ENCODE peak calls at places on chromosome 4, in five cellular contexts. R is astrocyte, L is adipocyte, U is tibial nerve, X is bronchial epithelial cell. Y is an unnamed sample. For H3K27me3 and H3K36me3, the result is how much of the 10 kb centered on the place peaks cover.

GRCh38 chr4:74768857-74769525 is 25.3 kb downstream of the BTC start:
- DNase-seq in R (peak), L (peak), U (no peak), X (peak), Y (no peak)

GRCh38 chr4:147118523-147118922 is 172.9 kb upstream of the TTC29 start:
- DNase-seq in R (peak), L (peak), U (no peak), X (no peak), Y (no peak)

GRCh38 chr4:87506974-87507701 is 22.0 kb downstream of the SPARCL1 start:
- DNase-seq in R (peak), L (peak), U (no peak), X (peak), Y (no peak)

GRCh38 chr4:5003372-5003857 is 15.8 kb downstream of the CYTL1 start:
- DNase-seq in R (no peak), L (no peak), U (no peak), X (no peak), Y (no peak)

GRCh38 chr4:72218953-72219352 is 187.2 kb downstream of the NPFFR2 start:
- DNase-seq in R (no peak), L (peak), U (no peak), X (peak), Y (no peak)

GRCh38 chr4:128451270-128451905 is 163.8 kb upstream of the PGRMC2 start:
- DNase-seq in R (peak), L (no peak), U (no peak), X (peak), Y (no peak)

GRCh38 chr4:56465599-56466295 is 1.7 kb upstream of the SRP72 start:
- DNase-seq in R (peak), L (peak), U (no peak), X (peak), Y (no peak)

GRCh38 chr4:163693776-163694175 is 199.3 kb downstream of the TMA16 start:
- DNase-seq in R (peak), L (no peak), U (no peak), X (peak), Y (no peak)

GRCh38 chr4:38163216-38164006 is 203.2 kb downstream of the PTTG2 start:
- DNase-seq in R (peak), L (peak), U (no peak), X (peak), Y (no peak)

GRCh38 chr4:185088899-185089298 is 54.2 kb upstream of the SLC25A4 start:
- DNase-seq in R (no peak), L (no peak), U (no peak), X (no peak), Y (no peak)

GRCh38 chr4:37588150-37588549 is 98.0 kb downstream of the RELL1 start:
- DNase-seq in R (no peak), L (no peak), U (no peak), X (no peak), Y (no peak)

GRCh38 chr4:47532658-47533057 is 47.6 kb downstream of the ATP10D start:
- DNase-seq in R (no peak), L (no peak), U (no peak), X (peak), Y (no peak)

GRCh38 chr4:47530801-47531200 is 45.7 kb downstream of the ATP10D start:
- DNase-seq in R (peak), L (no peak), U (no peak), X (no peak), Y (no peak)

GRCh38 chr4:47531954-47532321 is 46.9 kb downstream of the ATP10D start:
- DNase-seq in R (no peak), L (peak), U (no peak), X (no peak), Y (no peak)

GRCh38 chr4:47533689-47534347 is 48.7 kb downstream of the ATP10D start:
- DNase-seq in R (peak), L (no peak), U (no peak), X (peak), Y (no peak)

DNA sequence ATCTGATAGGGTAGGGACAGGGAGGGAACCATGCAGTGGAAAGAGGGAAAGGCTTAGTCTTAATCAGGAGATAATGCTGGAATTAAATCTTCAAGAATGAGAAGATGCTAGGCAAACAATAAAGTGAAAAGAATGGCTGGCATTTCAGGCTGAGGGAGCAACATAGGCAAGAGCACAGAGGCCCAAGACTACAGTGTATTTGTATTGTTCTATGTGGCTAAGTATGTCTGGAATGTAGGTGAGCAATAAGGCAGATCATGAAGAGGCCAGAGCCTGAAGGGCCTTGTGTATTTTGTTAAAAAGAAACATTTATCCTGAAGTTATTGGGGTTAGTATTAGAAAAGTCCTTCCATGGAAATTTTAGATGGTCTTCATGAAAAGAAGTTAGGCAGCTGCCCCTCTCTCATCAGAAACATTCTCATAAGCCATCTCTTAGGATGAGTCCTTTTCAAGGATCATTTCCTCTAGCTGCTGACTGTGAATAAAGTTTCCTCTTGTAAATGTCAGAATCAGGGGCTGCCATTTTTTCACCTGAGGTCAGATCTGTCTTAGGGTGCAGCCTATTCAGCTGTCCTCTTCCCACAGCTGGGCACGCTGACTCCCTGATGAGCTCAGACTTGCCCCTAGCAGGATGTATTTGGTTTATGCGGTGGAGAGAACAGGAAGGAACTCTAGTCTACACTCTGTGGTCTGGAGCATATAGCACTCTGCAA is 46.3 kb downstream of the ATP10D start:
- DNase-seq in R (peak), L (peak), U (no peak), X (peak), Y (no peak)
- H3K4me3 ChIP-seq in R (peak), L (peak), U (no peak), X (no peak), Y (no peak)

DNA sequence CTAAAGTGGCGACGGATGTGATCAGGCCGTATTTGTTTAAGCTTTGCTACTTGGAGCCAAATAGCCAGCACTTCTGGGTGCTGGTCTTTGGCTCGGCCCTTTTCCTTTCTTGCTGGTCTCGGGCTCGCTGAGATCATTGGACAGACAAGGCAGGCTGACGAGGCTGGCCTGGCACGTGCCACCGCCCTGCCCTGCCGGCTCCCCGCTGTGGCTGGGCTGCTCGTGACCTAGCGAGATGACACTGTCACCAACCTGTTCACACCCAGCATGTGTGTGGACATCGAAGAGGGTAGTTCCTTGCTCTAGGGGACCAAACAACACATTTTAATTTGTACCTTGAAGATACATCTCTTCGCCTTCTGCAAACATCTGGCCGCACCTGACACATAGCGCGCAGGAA is 98.0 kb downstream of the ABLIM2 start:
- DNase-seq in R (no peak), L (no peak), U (no peak), X (no peak), Y (peak)
- H3K27me3 ChIP-seq in R (under half), L (under half), U (under half), X (under half), Y (under half)

GRCh38 chr4:1900624-1901023 is 29.4 kb downstream of the NSD2 start:
- DNase-seq in R (no peak), L (no peak), U (no peak), X (no peak), Y (no peak)
- H3K36me3 ChIP-seq in R (under half), L (under half), U (under half), X (under half), Y (under half)

DNA sequence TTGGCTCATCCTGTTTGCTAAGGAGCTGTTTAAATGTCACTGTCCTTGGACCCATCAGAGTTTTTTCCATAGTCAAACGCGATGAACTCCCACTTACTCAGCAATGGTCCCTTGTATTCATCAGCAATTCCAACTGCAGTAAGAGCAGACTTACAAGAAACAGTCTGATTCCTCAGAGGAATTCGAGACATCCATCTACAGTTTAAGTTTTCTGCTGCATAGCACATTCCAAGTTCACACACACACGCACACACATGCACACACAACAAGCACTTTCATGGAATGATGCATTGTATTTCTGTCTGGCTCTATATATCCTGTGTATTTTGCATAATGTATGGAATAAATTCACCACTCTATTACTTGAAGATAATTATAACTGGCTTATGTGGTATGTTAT is 32.7 kb upstream of the TMEM150C start:
- DNase-seq in R (peak), L (peak), U (no peak), X (no peak), Y (no peak)
- H3K4me3 ChIP-seq in R (no peak), L (no peak), U (no peak), X (no peak), Y (no peak)